ENCODE peak calls at places on chromosomes 6 and 20, in eight cellular contexts. Y, C, M, E, Q, O, S and L are unnamed samples.
A peak's percentile ranks its signal among the peaks of the same experiment; 100 is the strongest.

GRCh38 chr6:45574885-45575284 is 197.2 kb upstream of the SUPT3H start:
- DNase-seq in Y (no peak), C (no peak), M (no peak), E (no peak), Q (no peak), O (no peak), S (no peak), L (no peak)

GRCh38 chr6:127920804-127921203 is 19.9 kb upstream of the THEMIS start:
- DNase-seq in Y (no peak), C (no peak), M (no peak), E (no peak), Q (no peak), O (no peak), S (no peak), L (no peak)

GRCh38 chr6:35094183-35094582 is 47.0 kb downstream of the TCP11 start:
- DNase-seq in Y (no peak), C (no peak), M (no peak), E (no peak), Q (no peak), O (no peak), S (no peak), L (no peak)

GRCh38 chr20:31968299-31969126 is 562 bp downstream of the XKR7 start:
- DNase-seq in Y (peak; percentile 71), C (peak; percentile 51), M (peak; percentile 90), E (peak; percentile 36), Q (peak; percentile 54), O (peak; percentile 74), S (peak; percentile 96), L (peak; percentile 79)

GRCh38 chr6:164252952-164253351 is 838.4 kb downstream of the QKI start:
- DNase-seq in Y (no peak), C (no peak), M (peak; percentile 21), E (no peak), Q (no peak), O (no peak), S (peak; percentile 59), L (no peak)

GRCh38 chr6:85126448-85127178 is 323.3 kb upstream of the NT5E start:
- DNase-seq in Y (no peak), C (peak; percentile 2), M (peak; percentile 90), E (no peak), Q (no peak), O (peak; percentile 8), S (peak; percentile 84), L (peak; percentile 46)

GRCh38 chr6:143061597-143062385 is 1.1 kb downstream of the AIG1 start:
- DNase-seq in Y (no peak), C (peak; percentile 12), M (no peak), E (no peak), Q (no peak), O (no peak), S (no peak), L (no peak)

GRCh38 chr20:41436679-41437078 is 70.1 kb upstream of the EMILIN3 start:
- DNase-seq in Y (no peak), C (peak; percentile 88), M (no peak), E (no peak), Q (no peak), O (no peak), S (no peak), L (no peak)

GRCh38 chr6:24925661-24926060 is 10.1 kb downstream of the RIPOR2 start:
- DNase-seq in Y (no peak), C (no peak), M (no peak), E (no peak), Q (no peak), O (no peak), S (no peak), L (no peak)

GRCh38 chr20:59647271-59647670 is 42.9 kb downstream of the PHACTR3 start:
- DNase-seq in Y (no peak), C (no peak), M (no peak), E (no peak), Q (no peak), O (no peak), S (no peak), L (no peak)

DNA sequence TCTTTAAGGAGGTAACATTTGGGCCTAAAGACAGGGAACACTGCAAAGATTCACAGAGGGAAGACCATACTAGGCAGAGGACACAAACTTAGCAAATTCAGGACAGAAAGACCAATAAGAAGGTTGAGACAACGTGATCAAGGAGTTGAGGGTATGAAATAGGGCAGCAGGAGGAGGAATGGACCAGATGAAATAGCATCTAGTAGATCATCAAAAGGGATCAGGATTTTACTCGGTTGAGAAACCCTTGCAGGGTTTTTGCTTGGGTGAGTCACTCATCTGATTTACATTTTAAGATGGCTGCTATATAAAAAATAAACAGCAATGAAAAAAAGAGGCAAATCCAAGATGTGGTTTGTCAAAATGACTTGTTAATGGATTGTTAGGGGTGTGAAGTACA is 4.7 kb downstream of the BCLAF1 start:
- DNase-seq in Y (no peak), C (peak; percentile 77), M (peak; percentile 51), E (no peak), Q (no peak), O (no peak), S (no peak), L (no peak)
- H3K4me1 ChIP-seq in Y (peaks cover 86% of the 10 kb centered on the region), C (peaks cover 8% of the 10 kb centered on the region), M (no peaks in the 10 kb centered on the region), E (peaks cover 19% of the 10 kb centered on the region), Q (peaks cover 15% of the 10 kb centered on the region), O (peaks cover 62% of the 10 kb centered on the region), S (peaks cover 17% of the 10 kb centered on the region), L (peaks cover 85% of the 10 kb centered on the region)

GRCh38 chr6:1611322-1611571 is 1.5 kb downstream of the FOXC1 start:
- DNase-seq in Y (no peak), C (peak; percentile 50), M (no peak), E (no peak), Q (no peak), O (no peak), S (peak; percentile 76), L (no peak)

GRCh38 chr6:1610497-1611321 is 994 bp downstream of the FOXC1 start:
- DNase-seq in Y (no peak), C (peak; percentile 29), M (no peak), E (no peak), Q (no peak), O (no peak), S (peak; percentile 33), L (no peak)

GRCh38 chr6:1612902-1613301 is 3.2 kb downstream of the FOXC1 start:
- DNase-seq in Y (no peak), C (peak; percentile 93), M (no peak), E (no peak), Q (no peak), O (no peak), S (no peak), L (no peak)

GRCh38 chr6:1612386-1612893 is 2.7 kb downstream of the FOXC1 start:
- DNase-seq in Y (no peak), C (no peak), M (no peak), E (no peak), Q (no peak), O (no peak), S (no peak), L (no peak)

DNA sequence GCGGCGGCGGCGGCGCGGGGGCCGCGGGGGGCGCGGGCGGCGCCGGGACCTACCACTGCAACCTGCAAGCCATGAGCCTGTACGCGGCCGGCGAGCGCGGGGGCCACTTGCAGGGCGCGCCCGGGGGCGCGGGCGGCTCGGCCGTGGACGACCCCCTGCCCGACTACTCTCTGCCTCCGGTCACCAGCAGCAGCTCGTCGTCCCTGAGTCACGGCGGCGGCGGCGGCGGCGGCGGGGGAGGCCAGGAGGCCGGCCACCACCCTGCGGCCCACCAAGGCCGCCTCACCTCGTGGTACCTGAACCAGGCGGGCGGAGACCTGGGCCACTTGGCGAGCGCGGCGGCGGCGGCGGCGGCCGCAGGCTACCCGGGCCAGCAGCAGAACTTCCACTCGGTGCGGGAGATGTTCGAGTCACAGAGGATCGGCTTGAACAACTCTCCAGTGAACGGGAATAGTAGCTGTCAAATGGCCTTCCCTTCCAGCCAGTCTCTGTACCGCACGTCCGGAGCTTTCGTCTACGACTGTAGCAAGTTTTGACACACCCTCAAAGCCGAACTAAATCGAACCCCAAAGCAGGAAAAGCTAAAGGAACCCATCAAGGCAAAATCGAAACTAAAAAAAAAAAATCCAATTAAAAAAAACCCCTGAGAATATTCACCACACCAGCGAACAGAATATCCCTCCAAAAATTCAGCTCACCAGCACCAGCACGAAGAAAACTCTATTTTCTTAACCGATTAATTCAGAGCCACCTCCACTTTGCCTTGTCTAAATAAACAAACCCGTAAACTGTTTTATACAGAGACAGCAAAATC is 2.1 kb downstream of the FOXC1 start:
- DNase-seq in Y (no peak), C (peak; percentile 53), M (peak; percentile 22), E (no peak), Q (no peak), O (no peak), S (peak; percentile 56), L (no peak)
- H3K4me1 ChIP-seq in Y (peaks cover 63% of the 10 kb centered on the region), C (peaks cover 4% of the 10 kb centered on the region), M (peaks cover 4% of the 10 kb centered on the region), E (peaks cover 28% of the 10 kb centered on the region), Q (peaks cover 7% of the 10 kb centered on the region), O (no peaks in the 10 kb centered on the region), S (peaks cover 17% of the 10 kb centered on the region), L (peaks cover 41% of the 10 kb centered on the region)

DNA sequence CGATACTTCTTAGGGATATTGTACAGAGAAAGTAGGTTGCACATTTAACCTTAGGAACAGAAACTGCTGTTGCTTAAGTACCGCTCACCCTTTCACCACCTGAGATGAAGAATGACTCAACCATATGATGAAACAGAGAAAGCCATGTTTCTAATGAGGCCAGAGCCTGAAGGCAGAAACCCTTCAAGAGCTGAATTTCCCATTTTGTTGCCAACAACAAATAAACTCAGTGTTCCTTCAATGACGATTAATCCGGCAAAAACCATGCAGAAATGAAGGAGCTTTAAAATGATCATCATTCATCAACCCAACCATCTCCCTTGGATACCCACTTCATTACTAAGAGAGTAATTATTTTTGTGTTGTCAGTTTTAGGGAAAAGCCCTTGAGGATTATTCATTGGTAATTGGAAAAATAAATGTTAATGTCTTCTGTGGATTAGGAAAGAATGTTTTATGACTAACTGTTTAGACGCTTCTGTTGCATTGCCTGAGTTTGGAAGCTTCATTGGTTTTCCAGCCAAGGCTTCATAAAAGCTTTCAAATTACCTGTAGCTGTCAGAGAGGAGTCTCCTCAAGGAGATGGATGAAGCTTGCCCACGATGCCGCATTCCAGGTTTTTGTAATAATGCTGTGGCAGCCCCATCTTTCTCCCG is 112.1 kb upstream of the IYD start:
- DNase-seq in Y (no peak), C (peak; percentile 73), M (peak; percentile 45), E (no peak), Q (no peak), O (no peak), S (no peak), L (no peak)
- H3K4me1 ChIP-seq in Y (peaks cover 3% of the 10 kb centered on the region), C (peaks cover 5% of the 10 kb centered on the region), M (no peaks in the 10 kb centered on the region), E (no peaks in the 10 kb centered on the region), Q (no peaks in the 10 kb centered on the region), O (no peaks in the 10 kb centered on the region), S (peaks cover 1% of the 10 kb centered on the region), L (no peaks in the 10 kb centered on the region)

GRCh38 chr6:108738684-108739406 is 109.4 kb upstream of the ARMC2 start:
- DNase-seq in Y (no peak), C (no peak), M (no peak), E (no peak), Q (no peak), O (no peak), S (no peak), L (no peak)

GRCh38 chr6:108739496-108740330 is 108.5 kb upstream of the ARMC2 start:
- DNase-seq in Y (no peak), C (no peak), M (no peak), E (no peak), Q (no peak), O (no peak), S (no peak), L (no peak)

GRCh38 chr6:108735991-108736345 is 112.3 kb upstream of the ARMC2 start:
- DNase-seq in Y (no peak), C (no peak), M (peak; percentile 71), E (no peak), Q (no peak), O (no peak), S (no peak), L (no peak)

GRCh38 chr6:108736832-108737231 is 111.4 kb upstream of the ARMC2 start:
- DNase-seq in Y (peak; percentile 28), C (peak; percentile 92), M (peak; percentile 75), E (no peak), Q (no peak), O (no peak), S (no peak), L (no peak)

GRCh38 chr6:108737594-108738546 is 110.4 kb upstream of the ARMC2 start:
- DNase-seq in Y (peak; percentile 38), C (peak; percentile 99), M (no peak), E (peak; percentile 23), Q (no peak), O (no peak), S (no peak), L (no peak)
- H3K4me1 ChIP-seq in Y (peaks cover 39% of the 10 kb centered on the region), C (peaks cover 9% of the 10 kb centered on the region), M (no peaks in the 10 kb centered on the region), E (no peaks in the 10 kb centered on the region), Q (no peaks in the 10 kb centered on the region), O (peaks cover 18% of the 10 kb centered on the region), S (no peaks in the 10 kb centered on the region), L (peaks cover 5% of the 10 kb centered on the region)